ENCODE peak calls at places on chromosome 11, in six cellular contexts. O, C, X, V, A and M are unnamed samples.

GRCh38 chr11:128544625-128545024 is 42.7 kb downstream of the ETS1 start:
- DNase-seq in X (no peak), C (no peak), V (no peak), O (no peak), A (no peak), M (no peak)

GRCh38 chr11:129819237-129819636 is 3.6 kb downstream of the TMEM45B start:
- DNase-seq in V (no peak), A (no peak), O (no peak), C (no peak), X (no peak), M (no peak)

GRCh38 chr11:75689861-75690641 is 21.2 kb upstream of the MAP6 start:
- DNase-seq in X (no peak), V (no peak), O (peak), A (no peak), C (no peak), M (no peak)

GRCh38 chr11:107078375-107078774 is 60.1 kb upstream of the GUCY1A2 start:
- DNase-seq in A (no peak), C (no peak), O (no peak), V (no peak), X (no peak), M (no peak)

GRCh38 chr11:18243783-18244362 is 4.6 kb downstream of the SAA2 start:
- DNase-seq in X (peak), C (no peak), O (peak), A (no peak), V (peak), M (no peak)

GRCh38 chr11:65524010-65524746 is 705 bp upstream of the SCYL1 start:
- DNase-seq in O (peak), X (no peak), C (no peak), V (no peak), A (peak), M (no peak)

GRCh38 chr11:65662802-65663633 is at the start of gene RELA:
- DNase-seq in V (peak), X (peak), A (peak), C (peak), O (peak), M (peak)

GRCh38 chr11:30511408-30511807 is 74.7 kb downstream of the MPPED2 start:
- DNase-seq in V (no peak), C (no peak), X (no peak), O (no peak), A (no peak), M (no peak)

GRCh38 chr11:72599325-72600117 is 74.7 kb downstream of the PDE2A start:
- DNase-seq in O (no peak), C (no peak), V (no peak), X (no peak), A (no peak), M (no peak)

GRCh38 chr11:66861774-66862558 is 5.1 kb downstream of the LRFN4 start:
- DNase-seq in C (no peak), X (no peak), A (no peak), V (no peak), O (no peak), M (no peak)

DNA sequence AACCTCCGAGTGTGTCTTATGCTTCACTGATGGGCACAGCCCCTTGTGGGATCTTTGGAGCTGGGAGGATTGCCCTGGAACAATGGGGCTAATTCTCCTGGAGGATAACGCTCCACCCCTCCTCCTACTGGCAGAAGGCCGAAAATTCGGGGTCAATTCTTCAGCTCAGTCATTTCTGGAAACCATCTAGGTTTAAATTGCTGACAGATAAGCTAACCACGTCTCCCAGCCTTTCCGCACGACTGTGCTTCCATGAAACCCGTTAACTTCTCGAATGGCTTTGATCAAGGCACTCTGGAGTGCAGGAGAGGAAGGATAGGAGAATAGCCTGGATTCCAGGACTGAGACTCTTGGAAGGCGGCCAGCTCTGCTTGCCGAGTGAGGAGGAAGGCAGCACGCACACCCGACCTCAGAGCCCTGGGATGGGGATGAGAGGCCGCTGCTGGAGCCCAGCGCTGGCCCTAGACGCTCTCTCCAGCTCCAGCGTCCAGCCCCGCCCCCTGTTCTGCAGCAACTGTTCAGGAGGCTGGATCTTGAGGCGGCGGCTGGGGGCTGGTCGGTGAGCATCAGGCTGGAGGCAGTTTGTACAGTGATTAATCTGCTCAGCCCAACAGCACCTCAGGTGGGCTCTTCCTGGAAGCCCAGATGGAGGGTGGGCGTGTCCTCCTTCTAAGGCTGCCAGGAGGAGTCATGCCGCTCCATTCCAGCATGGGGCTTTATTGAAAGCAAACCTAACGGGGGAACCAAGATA is 176.7 kb upstream of the NCAM1 start:
- DNase-seq in A (peak), V (no peak), C (no peak), O (no peak), X (peak), M (no peak)
- TF ChIP-seq CTCF in A (no peak), V (no peak), C (no peak), O (no peak), X (no peak), M (no peak)

GRCh38 chr11:74123008-74123448 is 47.8 kb downstream of the C2CD3 start:
- DNase-seq in X (no peak), O (no peak), V (no peak), A (no peak), C (no peak), M (no peak)
- TF ChIP-seq CTCF in X (no peak), O (no peak), V (no peak), A (no peak), C (no peak), M (no peak)

DNA sequence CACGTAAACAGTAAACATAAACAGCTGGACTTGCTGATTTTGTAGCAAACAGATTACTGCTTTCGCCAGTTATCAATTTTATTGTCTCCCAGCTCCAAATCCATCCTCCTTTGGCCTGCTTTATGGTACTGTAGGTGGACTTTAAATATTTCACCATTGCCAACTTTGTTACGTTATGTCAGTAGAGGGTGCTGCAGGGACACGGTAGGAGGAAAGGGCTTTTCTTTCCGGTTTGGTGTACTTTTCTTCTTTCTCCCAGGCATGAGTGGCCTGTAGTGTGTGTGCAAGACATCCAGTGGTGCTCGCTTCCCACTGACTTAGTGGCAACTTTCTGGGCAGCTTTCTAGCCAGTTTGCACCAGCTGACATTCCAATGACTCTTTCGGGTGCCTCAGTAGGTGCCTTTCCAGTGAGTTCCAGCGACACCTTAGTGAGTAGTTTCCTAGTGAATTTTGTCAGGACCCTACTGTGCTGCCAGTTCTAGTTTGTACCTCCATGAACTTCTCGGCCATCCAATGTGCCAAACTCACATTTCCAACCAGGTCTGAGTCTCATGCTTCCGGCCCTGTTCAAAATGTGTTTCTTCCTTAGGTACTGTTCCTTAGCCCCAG is 267.6 kb upstream of the TENM4 start:
- DNase-seq in A (no peak), X (peak), C (no peak), V (peak), O (peak), M (no peak)
- TF ChIP-seq CTCF in A (no peak), X (no peak), C (no peak), V (peak), O (peak), M (peak)

GRCh38 chr11:74487875-74488274 is 5.6 kb downstream of the LIPT2 start:
- DNase-seq in C (no peak), A (no peak), X (peak), O (no peak), V (peak), M (no peak)
- TF ChIP-seq CTCF in C (no peak), A (no peak), X (peak), O (peak), V (peak), M (peak)